ENCODE peak calls at places on chromosomes 12 and 14, in ten cellular contexts. A, H, P, C, F, Q, N, K, S and O are unnamed samples.
A peak's percentile ranks its signal among the peaks of the same experiment; 100 is the strongest.

GRCh38 chr12:86249856-86250255 is 6.3 kb downstream of the MGAT4C start:
- DNase-seq in F (peak; percentile 70), P (no peak), C (no peak), N (no peak), Q (no peak), H (peak; percentile 16), A (no peak), S (no peak), K (no peak), O (no peak)

GRCh38 chr14:24279301-24280186 is 8.1 kb upstream of the RABGGTA start:
- DNase-seq in H (no peak), N (no peak), Q (no peak), A (peak; percentile 44), K (no peak), C (no peak), F (no peak), P (peak; percentile 65), S (no peak), O (no peak)

GRCh38 chr14:90922141-90922540 is 105.9 kb upstream of the TTC7B start:
- DNase-seq in P (no peak), Q (no peak), S (no peak), H (no peak), N (no peak), A (no peak), F (no peak), C (no peak), K (no peak), O (no peak)

GRCh38 chr12:94609917-94610443 is 40.4 kb downstream of the TMCC3 start:
- DNase-seq in S (no peak), K (no peak), C (no peak), N (no peak), F (no peak), Q (no peak), H (no peak), P (no peak), A (no peak), O (no peak)

GRCh38 chr12:123075591-123076171 is 75.2 kb downstream of the PITPNM2 start:
- DNase-seq in N (peak; percentile 61), C (peak; percentile 59), K (peak; percentile 38), S (no peak), P (peak; percentile 82), Q (no peak), A (peak; percentile 80), F (peak; percentile 22), H (no peak), O (no peak)

GRCh38 chr14:54200726-54201125 is 196.1 kb upstream of the CDKN3 start:
- DNase-seq in C (no peak), S (no peak), N (no peak), Q (no peak), P (no peak), F (peak; percentile 38), A (no peak), H (no peak), K (no peak), O (no peak)

GRCh38 chr14:68020999-68021663 is 201.6 kb downstream of the RAD51B start:
- DNase-seq in Q (no peak), C (no peak), K (no peak), H (no peak), F (no peak), S (no peak), P (no peak), A (no peak), N (no peak), O (no peak)

GRCh38 chr12:108516511-108517275 is 1.6 kb downstream of the FICD start:
- DNase-seq in C (no peak), K (no peak), P (no peak), S (no peak), H (no peak), N (no peak), Q (no peak), F (no peak), A (no peak), O (no peak)

GRCh38 chr12:98513379-98514318 is 1.7 kb upstream of the TMPO start:
- DNase-seq in C (no peak), K (no peak), Q (no peak), S (no peak), F (no peak), P (no peak), A (no peak), H (no peak), N (no peak), O (no peak)

GRCh38 chr14:87628129-87628528 is 364.9 kb downstream of the GALC start:
- DNase-seq in A (no peak), P (no peak), H (peak; percentile 10), Q (no peak), N (no peak), C (no peak), F (no peak), S (no peak), K (no peak), O (no peak)

GRCh38 chr12:109744991-109745942 is 31.6 kb downstream of the FAM222A start:
- DNase-seq in N (no peak), A (no peak), K (no peak), C (peak; percentile 12), P (no peak), F (no peak), Q (no peak), H (peak; percentile 10), S (no peak), O (no peak)